ENCODE peak calls at places on chromosome 10, in four cellular contexts. Z is H54, A is tibial nerve, T is sigmoid colon. M is an unnamed sample.
A peak's percentile ranks its signal among the peaks of the same experiment; 100 is the strongest.

GRCh38 chr10:18501610-18502009 is 149.8 kb downstream of the NSUN6 start:
- DNase-seq in Z (no peak), A (no peak), T (no peak), M (no peak)

GRCh38 chr10:100984670-100985177 is 2.6 kb downstream of the MRPL43 start:
- DNase-seq in Z (no peak), A (no peak), T (peak; percentile 45), M (no peak)

GRCh38 chr10:92972066-92972870 is 88.3 kb upstream of the CYP26C1 start:
- DNase-seq in Z (peak; percentile 64), A (no peak), T (no peak), M (no peak)

GRCh38 chr10:110455440-110455839 is 42.3 kb upstream of the DUSP5 start:
- DNase-seq in Z (no peak), A (no peak), T (peak; percentile 30), M (no peak)

GRCh38 chr10:54402576-54402975 is 398.5 kb downstream of the PCDH15 start:
- DNase-seq in Z (no peak), A (no peak), T (no peak), M (no peak)

GRCh38 chr10:126186746-126187145 is 201.5 kb downstream of the ADAM12 start:
- DNase-seq in Z (no peak), A (no peak), T (no peak), M (no peak)

GRCh38 chr10:110827410-110827809 is 44.3 kb upstream of the PDCD4 start:
- DNase-seq in Z (no peak), A (no peak), T (no peak), M (no peak)

GRCh38 chr10:71835671-71836593 is 15.1 kb downstream of the PSAP start:
- DNase-seq in Z (no peak), A (peak; percentile 75), T (peak; percentile 87), M (no peak)

GRCh38 chr10:72694476-72695369 is 2.8 kb downstream of the MCU start:
- DNase-seq in Z (no peak), A (no peak), T (no peak), M (no peak)

GRCh38 chr10:90859321-90859751 is 1.5 kb upstream of the HTR7 start:
- DNase-seq in Z (peak; percentile 35), A (no peak), T (no peak), M (no peak)

GRCh38 chr10:99916776-99917175 is 93.0 kb downstream of the DNMBP start:
- DNase-seq in Z (no peak), A (no peak), T (no peak), M (no peak)

GRCh38 chr10:110919349-110919931 is at the start of gene SHOC2:
- DNase-seq in Z (no peak), A (no peak), T (peak; percentile 100), M (no peak)

GRCh38 chr10:50392966-50393718 is 141.8 kb upstream of the ASAH2 start:
- DNase-seq in Z (no peak), A (no peak), T (no peak), M (no peak)

GRCh38 chr10:50567384-50567783 is 56.4 kb downstream of the SGMS1 start:
- DNase-seq in Z (no peak), A (no peak), T (no peak), M (no peak)

GRCh38 chr10:1564791-1565190 is 172.5 kb downstream of the ADARB2 start:
- DNase-seq in Z (no peak), A (no peak), T (peak; percentile 22), M (no peak)

GRCh38 chr10:84256510-84257342 is 11.9 kb downstream of the RGR start:
- DNase-seq in Z (peak; percentile 49), A (peak; percentile 21), T (no peak), M (peak; percentile 93)

DNA sequence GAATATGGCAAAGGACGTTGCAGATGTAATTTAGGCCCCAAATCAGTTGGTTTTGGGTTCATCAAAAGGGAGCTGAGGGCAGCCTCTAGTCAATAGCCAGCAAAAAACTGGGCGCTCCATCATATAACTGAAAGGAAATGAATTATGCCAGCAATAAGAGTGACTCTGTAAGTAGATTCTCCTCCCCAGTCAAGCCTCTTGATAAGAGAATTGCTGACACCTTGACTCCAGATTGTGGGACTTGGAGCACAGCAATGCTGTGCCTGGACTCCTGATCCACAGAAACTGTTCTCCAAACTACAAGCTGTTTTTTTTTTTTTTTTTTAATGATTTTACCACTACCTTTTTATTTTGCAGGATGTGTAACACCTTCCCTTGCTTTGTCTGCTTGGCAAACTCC is 25.5 kb downstream of the ZFAND4 start:
- DNase-seq in Z (no peak), A (no peak), T (no peak), M (no peak)
- TF ChIP-seq POLR2A in Z (no peak), A (no peak), T (no peak), M (no peak)

GRCh38 chr10:11280187-11280932 is 262.7 kb downstream of the CELF2 start:
- DNase-seq in Z (no peak), A (no peak), T (no peak), M (no peak)
- TF ChIP-seq POLR2A in Z (no peak), A (no peak), T (no peak), M (no peak)

DNA sequence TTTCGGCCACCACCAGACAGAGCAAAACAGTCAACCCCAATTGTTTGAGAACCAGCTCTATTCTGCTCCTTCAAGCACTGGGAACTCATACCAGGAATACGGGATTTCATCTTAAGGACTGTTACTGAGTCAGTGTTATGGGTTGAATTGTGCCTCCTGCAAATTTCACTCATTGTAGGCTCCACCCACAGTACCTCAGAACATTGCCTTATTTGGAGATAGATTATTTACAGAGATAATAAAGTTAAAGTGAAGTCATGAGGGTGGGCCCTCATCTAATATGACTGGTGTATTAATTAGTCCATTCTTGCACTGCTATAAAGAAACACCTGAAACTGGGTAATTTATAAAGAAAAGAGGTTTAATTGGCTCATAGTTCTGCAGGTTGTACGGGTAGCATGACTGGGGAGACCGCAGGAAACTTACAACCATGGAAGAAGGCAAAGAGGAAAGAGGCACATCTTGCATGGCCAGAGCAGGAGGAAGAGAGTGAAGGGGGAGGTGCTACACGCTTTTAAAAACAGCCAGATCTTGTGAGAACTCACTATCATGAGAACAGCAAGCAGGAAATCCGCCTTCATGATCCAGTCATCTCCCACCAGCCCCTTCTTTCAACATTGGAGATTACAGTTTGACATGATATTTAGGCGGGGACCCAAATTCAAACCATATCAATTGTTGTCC is 14.3 kb upstream of the ZNF248 start:
- DNase-seq in Z (no peak), A (no peak), T (no peak), M (no peak)
- TF ChIP-seq POLR2A in Z (no peak), A (no peak), T (no peak), M (no peak)

GRCh38 chr10:6299743-6300105 is 97.0 kb downstream of the PFKFB3 start:
- DNase-seq in Z (no peak), A (no peak), T (no peak), M (no peak)
- TF ChIP-seq POLR2A in Z (no peak), A (no peak), T (no peak), M (no peak)

GRCh38 chr10:123136806-123137642 is 1.3 kb downstream of the HMX3 start:
- DNase-seq in Z (no peak), A (no peak), T (no peak), M (no peak)

GRCh38 chr10:123134058-123134914 is 1.5 kb upstream of the HMX3 start:
- DNase-seq in Z (no peak), A (no peak), T (no peak), M (no peak)

GRCh38 chr10:123134915-123135414 is 805 bp upstream of the HMX3 start:
- DNase-seq in Z (no peak), A (no peak), T (no peak), M (no peak)

GRCh38 chr10:123136221-123136805 is 543 bp downstream of the HMX3 start:
- DNase-seq in Z (no peak), A (no peak), T (no peak), M (no peak)

DNA sequence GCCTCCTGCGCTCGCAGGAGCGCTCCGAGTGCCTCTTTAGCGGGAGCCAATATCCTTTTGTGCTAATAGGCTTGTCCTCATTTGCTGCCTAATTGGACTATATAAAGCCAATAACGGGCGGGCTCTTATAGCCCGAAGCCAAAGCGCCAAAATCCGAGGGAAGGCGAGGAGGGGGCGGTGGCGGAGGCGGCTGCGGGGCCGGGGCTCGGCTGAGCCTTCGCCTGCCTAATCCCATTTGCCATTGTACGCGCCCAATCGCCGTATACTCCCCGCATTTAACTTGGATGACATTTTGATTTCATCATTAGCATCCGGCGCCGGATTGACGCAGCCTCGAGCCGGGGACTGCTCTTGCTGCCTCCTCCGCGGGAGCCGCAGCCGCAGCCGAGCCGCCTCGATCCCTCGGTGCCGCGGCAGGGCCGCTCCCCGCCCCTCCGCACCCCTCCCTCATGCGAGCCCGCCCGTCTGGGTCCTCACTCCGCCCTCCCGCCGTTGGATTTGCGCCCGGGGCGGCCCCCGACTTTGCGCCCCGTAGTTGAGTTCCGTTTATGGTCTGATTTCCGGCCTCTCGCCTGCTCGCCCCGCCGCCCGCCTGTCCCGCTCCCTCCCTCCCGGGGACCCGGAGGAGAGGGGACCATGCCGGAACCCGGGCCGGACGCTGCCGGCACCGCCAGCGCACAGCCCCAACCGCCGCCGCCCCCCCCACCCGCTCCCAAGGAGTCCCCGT is at the start of gene HMX3:
- DNase-seq in Z (no peak), A (no peak), T (no peak), M (no peak)
- TF ChIP-seq POLR2A in Z (no peak), A (no peak), T (no peak), M (no peak)

GRCh38 chr10:79306644-79307220 is 40.5 kb upstream of the PPIF start:
- DNase-seq in Z (no peak), A (no peak), T (no peak), M (no peak)

GRCh38 chr10:79310911-79311573 is 36.2 kb upstream of the PPIF start:
- DNase-seq in Z (no peak), A (peak; percentile 40), T (no peak), M (no peak)

GRCh38 chr10:79310217-79310865 is 36.9 kb upstream of the PPIF start:
- DNase-seq in Z (no peak), A (no peak), T (no peak), M (no peak)

GRCh38 chr10:79308016-79308415 is 39.3 kb upstream of the PPIF start:
- DNase-seq in Z (no peak), A (no peak), T (no peak), M (no peak)

GRCh38 chr10:79308969-79309665 is 38.2 kb upstream of the PPIF start:
- DNase-seq in Z (no peak), A (no peak), T (no peak), M (no peak)
- TF ChIP-seq POLR2A in Z (no peak), A (no peak), T (no peak), M (no peak)